ENCODE peak calls at places on chromosome 7, in four cellular contexts. J, H, Q and O are unnamed samples.

GRCh38 chr7:131574741-131575140 is 18.3 kb upstream of the PODXL start:
- DNase-seq in J (no peak), H (no peak), Q (no peak), O (peak)

GRCh38 chr7:15916666-15917388 is 230.3 kb upstream of the MEOX2 start:
- DNase-seq in J (no peak), H (no peak), Q (no peak), O (peak)

GRCh38 chr7:149791411-149792219 is 18.2 kb upstream of the ZNF467 start:
- DNase-seq in J (no peak), H (no peak), Q (no peak), O (no peak)

GRCh38 chr7:95396136-95397032 is at the start of gene PON3:
- DNase-seq in J (no peak), H (no peak), Q (no peak), O (no peak)

GRCh38 chr7:26348234-26348851 is 56.7 kb downstream of the SNX10 start:
- DNase-seq in J (no peak), H (no peak), Q (no peak), O (no peak)

GRCh38 chr7:138049505-138050116 is 26.6 kb upstream of the AKR1D1 start:
- DNase-seq in J (no peak), H (no peak), Q (no peak), O (no peak)

GRCh38 chr7:7768977-7769376 is 50.6 kb upstream of the RPA3 start:
- DNase-seq in J (no peak), H (no peak), Q (no peak), O (no peak)

GRCh38 chr7:84490661-84491060 is 296.1 kb upstream of the SEMA3A start:
- DNase-seq in J (no peak), H (no peak), Q (no peak), O (peak)

GRCh38 chr7:122412441-122412840 is 107.9 kb upstream of the FEZF1 start:
- DNase-seq in J (no peak), H (no peak), Q (no peak), O (no peak)

GRCh38 chr7:45689011-45689796 is 115.0 kb downstream of the ADCY1 start:
- DNase-seq in J (no peak), H (no peak), Q (no peak), O (peak)

GRCh38 chr7:136142583-136142982 is 165.4 kb upstream of the MTPN start:
- DNase-seq in J (no peak), H (no peak), Q (no peak), O (no peak)

GRCh38 chr7:2309889-2310331 is 4.3 kb downstream of the SNX8 start:
- DNase-seq in J (no peak), H (peak), Q (no peak), O (no peak)

GRCh38 chr7:74501298-74501697 is 47.6 kb downstream of the GTF2IRD1 start:
- DNase-seq in J (no peak), H (no peak), Q (no peak), O (no peak)

GRCh38 chr7:123901111-123901510 is 23.9 kb upstream of the SPAM1 start:
- DNase-seq in J (no peak), H (no peak), Q (no peak), O (no peak)

GRCh38 chr7:73703985-73704639 is 15.4 kb downstream of the STX1A start:
- DNase-seq in J (no peak), H (peak), Q (no peak), O (no peak)

GRCh38 chr7:37109853-37110252 is 338.8 kb downstream of the ELMO1 start:
- DNase-seq in J (no peak), H (no peak), Q (peak), O (no peak)

GRCh38 chr7:26550492-26550891 is 258.8 kb downstream of the SNX10 start:
- DNase-seq in J (no peak), H (no peak), Q (no peak), O (no peak)

GRCh38 chr7:157633465-157634185 is 296.8 kb downstream of the DNAJB6 start:
- DNase-seq in J (no peak), H (no peak), Q (no peak), O (no peak)

GRCh38 chr7:42770106-42770505 is 141.8 kb downstream of the C7orf25 start:
- DNase-seq in J (no peak), H (no peak), Q (no peak), O (no peak)

GRCh38 chr7:27176962-27177794 is 3.1 kb upstream of the HOXA10 start:
- DNase-seq in J (no peak), H (no peak), Q (no peak), O (no peak)